ENCODE peak calls at places on chromosomes 6 and 20, in five cellular contexts. V, U, Z, C and Q are unnamed samples.

GRCh38 chr20:37102571-37102970 is 6.8 kb upstream of the RBL1 start:
- DNase-seq in C (no peak), U (no peak), Z (no peak), V (no peak), Q (no peak)

GRCh38 chr6:160137130-160137988 is 15.7 kb downstream of the SLC22A1 start:
- DNase-seq in U (no peak), Z (no peak), C (no peak), V (no peak), Q (no peak)

GRCh38 chr20:3494218-3494617 is 23.4 kb downstream of the ATRN start:
- DNase-seq in Z (no peak), U (no peak), C (no peak), V (peak), Q (no peak)

GRCh38 chr6:141107562-141108160 is 1025.1 kb upstream of the GJE1 start:
- DNase-seq in Z (no peak), C (peak), U (no peak), V (peak), Q (no peak)

GRCh38 chr6:46736913-46737312 is 1.7 kb upstream of the PLA2G7 start:
- DNase-seq in V (peak), Z (no peak), U (no peak), C (no peak), Q (no peak)

GRCh38 chr6:8705435-8706020 is 270.2 kb upstream of the SLC35B3 start:
- DNase-seq in U (no peak), C (no peak), V (no peak), Z (no peak), Q (no peak)

GRCh38 chr6:136535017-136535416 is 15.2 kb downstream of the MAP7 start:
- DNase-seq in C (no peak), Z (no peak), U (no peak), V (no peak), Q (no peak)

GRCh38 chr6:57097596-57097995 is 7.6 kb downstream of the ZNF451 start:
- DNase-seq in V (no peak), Z (no peak), C (peak), U (no peak), Q (no peak)

GRCh38 chr6:170028629-170029345 is 262.1 kb downstream of the DLL1 start:
- DNase-seq in C (no peak), Z (no peak), V (no peak), U (no peak), Q (peak)

GRCh38 chr6:105398859-105399258 is 4.0 kb downstream of the PREP start:
- DNase-seq in Z (no peak), U (no peak), C (no peak), V (no peak), Q (no peak)

GRCh38 chr20:5821627-5822215 is 71.5 kb downstream of the SHLD1 start:
- DNase-seq in C (no peak), Z (no peak), V (no peak), U (no peak), Q (no peak)

GRCh38 chr20:39661833-39662232 is 699.7 kb downstream of the DHX35 start:
- DNase-seq in Z (no peak), V (peak), C (peak), U (no peak), Q (no peak)

GRCh38 chr6:153771577-153771976 is 267.5 kb upstream of the OPRM1 start:
- DNase-seq in Z (no peak), C (no peak), U (no peak), V (no peak), Q (no peak)

GRCh38 chr6:49468042-49468441 is 4.9 kb downstream of the CENPQ start:
- DNase-seq in C (no peak), Z (no peak), V (no peak), U (no peak), Q (no peak)

GRCh38 chr20:51062065-51062464 is 39.2 kb upstream of the KCNG1 start:
- DNase-seq in U (no peak), V (no peak), Z (no peak), C (peak), Q (no peak)

GRCh38 chr6:99711302-99711701 is 104.7 kb downstream of the PRDM13 start:
- DNase-seq in Z (no peak), C (no peak), U (no peak), V (no peak), Q (no peak)

GRCh38 chr6:134171517-134171916 is 119.1 kb upstream of the SLC2A12 start:
- DNase-seq in V (no peak), Z (no peak), C (no peak), U (no peak), Q (no peak)

GRCh38 chr20:13130707-13131103 is 90.4 kb upstream of the ISM1 start:
- DNase-seq in V (no peak), U (no peak), C (no peak), Z (no peak), Q (no peak)

GRCh38 chr6:149563203-149563927 is 2.8 kb upstream of the GINM1 start:
- DNase-seq in U (no peak), V (peak), Z (no peak), C (peak), Q (no peak)

GRCh38 chr6:4664117-4664626 is 112.0 kb upstream of the CDYL start:
- DNase-seq in V (peak), U (peak), C (peak), Z (peak), Q (no peak)

GRCh38 chr6:117448732-117449131 is 23.0 kb upstream of the ROS1 start:
- DNase-seq in V (peak), C (peak), Z (no peak), U (no peak), Q (no peak)

GRCh38 chr20:34938466-34939163 is 17.0 kb downstream of the GSS start:
- DNase-seq in V (no peak), Z (peak), C (no peak), U (peak), Q (peak)

GRCh38 chr20:48295445-48295903 is 510.2 kb upstream of the SULF2 start:
- DNase-seq in Z (no peak), V (peak), U (no peak), C (peak), Q (no peak)

GRCh38 chr6:82245376-82245775 is 2.2 kb downstream of the IBTK start:
- DNase-seq in U (no peak), Z (no peak), C (no peak), V (no peak), Q (no peak)

GRCh38 chr6:82248233-82248735 is 740 bp upstream of the IBTK start:
- DNase-seq in Z (no peak), U (no peak), C (peak), V (peak), Q (peak)

GRCh38 chr6:82246802-82247633 is 526 bp downstream of the IBTK start:
- DNase-seq in C (peak), V (peak), Z (no peak), U (peak), Q (peak)

GRCh38 chr6:82247634-82248232 is at the start of gene IBTK:
- DNase-seq in U (peak), C (peak), Z (peak), V (peak), Q (peak)

DNA sequence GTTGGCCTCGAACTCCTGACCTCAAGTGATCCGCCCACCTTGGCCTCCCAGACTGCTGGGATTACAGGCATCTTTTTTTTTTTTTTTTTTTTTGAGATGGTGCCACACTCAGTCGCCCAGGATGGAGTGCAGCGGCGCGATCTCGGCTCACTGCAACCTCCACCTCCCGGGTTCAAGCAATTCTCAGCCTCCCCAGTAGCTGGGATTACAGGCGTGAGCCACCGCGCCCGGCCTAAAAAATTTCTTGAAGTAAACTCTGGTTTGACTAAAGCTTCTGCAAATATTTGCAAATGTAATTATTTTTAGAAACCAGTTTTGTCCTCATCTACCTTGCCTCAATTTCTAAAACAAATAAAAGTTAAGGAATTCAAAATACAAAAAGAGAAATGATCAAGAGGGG is 1.2 kb downstream of the IBTK start:
- DNase-seq in C (no peak), U (no peak), V (no peak), Z (no peak), Q (no peak)
- H3K4me3 ChIP-seq in C (peak), U (peak), V (peak), Z (no peak), Q (peak)

GRCh38 chr6:7114744-7115451 is 7.1 kb downstream of the RREB1 start:
- DNase-seq in C (no peak), U (no peak), Z (no peak), V (no peak), Q (no peak)

GRCh38 chr6:7119272-7119801 is 11.6 kb downstream of the RREB1 start:
- DNase-seq in U (no peak), V (no peak), Z (no peak), C (no peak), Q (no peak)

GRCh38 chr6:7111095-7111690 is 3.4 kb downstream of the RREB1 start:
- DNase-seq in Z (no peak), C (no peak), U (no peak), V (no peak), Q (no peak)

GRCh38 chr6:7112741-7113313 is 5.1 kb downstream of the RREB1 start:
- DNase-seq in U (no peak), Z (no peak), V (peak), C (no peak), Q (peak)

DNA sequence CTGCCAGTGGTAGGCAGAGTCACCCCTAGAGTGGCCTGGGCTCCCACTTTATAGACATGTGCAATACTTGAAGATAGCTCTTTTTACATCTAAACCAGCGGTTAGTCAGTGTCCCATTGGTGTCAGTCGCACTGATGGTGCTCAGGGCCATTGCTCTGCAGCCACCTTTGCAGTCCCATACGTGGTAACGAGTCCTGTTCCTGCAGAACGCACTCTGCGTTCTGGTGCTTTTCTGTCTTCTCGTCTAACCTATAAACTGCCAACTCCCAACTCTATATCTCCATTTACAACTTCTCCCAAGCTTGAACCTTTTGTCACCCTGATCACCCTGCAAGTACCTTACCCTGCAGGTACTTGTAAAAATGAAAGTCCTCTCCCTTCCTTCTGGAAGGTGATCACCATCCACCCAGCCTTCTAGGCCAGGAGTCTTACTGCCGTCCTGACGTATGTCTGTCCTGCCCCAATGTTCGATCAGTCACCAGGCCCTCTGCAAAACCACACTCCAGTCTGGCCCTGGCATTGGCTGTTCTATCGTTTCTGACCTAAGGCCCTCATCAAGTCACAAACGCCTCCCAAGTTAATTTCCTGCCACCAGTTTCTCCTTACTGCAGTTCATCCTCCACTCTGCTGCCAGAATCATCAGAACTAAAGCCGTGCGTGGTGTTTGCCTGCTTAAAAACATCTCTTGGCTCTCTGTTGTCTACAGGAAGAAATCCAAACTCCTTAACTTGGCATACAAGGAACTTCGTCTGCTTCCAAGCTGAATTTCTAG is 7.9 kb downstream of the RREB1 start:
- DNase-seq in Z (no peak), V (no peak), C (no peak), U (no peak), Q (no peak)
- H3K4me3 ChIP-seq in Z (no peak), V (no peak), C (no peak), U (peak), Q (no peak)

GRCh38 chr20:44973053-44973452 is 6.7 kb downstream of the STK4 start:
- DNase-seq in C (no peak), U (no peak), Z (no peak), V (no peak), Q (no peak)

GRCh38 chr20:44969320-44969879 is 3.1 kb downstream of the STK4 start:
- DNase-seq in Z (no peak), V (no peak), U (no peak), C (peak), Q (no peak)

GRCh38 chr20:44966030-44966961 is at the start of gene STK4:
- DNase-seq in Z (peak), U (peak), V (peak), C (peak), Q (peak)

GRCh38 chr20:44967207-44967807 is 995 bp downstream of the STK4 start:
- DNase-seq in V (peak), U (no peak), C (no peak), Z (no peak), Q (no peak)

DNA sequence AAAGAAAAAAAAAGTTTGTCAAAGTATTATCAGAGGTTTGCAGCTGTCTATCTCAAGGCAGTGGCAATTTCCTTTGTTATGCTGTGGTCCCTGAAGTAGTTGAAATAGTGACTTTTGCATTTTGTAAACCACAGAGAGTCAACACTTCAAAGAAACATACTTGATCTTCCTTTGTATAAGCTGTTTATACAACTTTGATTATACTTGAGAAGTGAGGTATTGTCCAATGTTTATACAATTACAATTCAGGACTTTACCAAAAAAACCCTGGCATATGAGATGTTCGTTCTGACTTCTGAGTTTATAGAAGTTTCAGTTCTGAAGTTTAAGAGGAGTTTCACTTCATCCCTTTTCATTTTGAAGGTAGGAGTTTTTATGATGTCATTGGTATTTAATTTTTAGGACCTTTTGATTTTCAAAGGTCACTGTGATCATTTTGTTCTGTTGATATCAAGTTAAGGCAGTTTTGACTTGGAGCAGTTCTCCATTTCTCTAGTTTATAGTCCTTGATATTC is 4.0 kb downstream of the STK4 start:
- DNase-seq in V (no peak), U (no peak), Z (no peak), C (no peak), Q (no peak)
- H3K4me3 ChIP-seq in V (no peak), U (no peak), Z (no peak), C (no peak), Q (no peak)

GRCh38 chr20:370151-370600 is 10.4 kb upstream of the TRIB3 start:
- DNase-seq in C (no peak), V (peak), Z (no peak), U (no peak), Q (peak)

GRCh38 chr20:368915-369314 is 11.6 kb upstream of the TRIB3 start:
- DNase-seq in U (no peak), V (no peak), Z (no peak), C (no peak), Q (no peak)

GRCh38 chr20:371755-372542 is 8.6 kb upstream of the TRIB3 start:
- DNase-seq in Z (peak), V (peak), C (peak), U (peak), Q (peak)

GRCh38 chr20:373171-373890 is 7.2 kb upstream of the TRIB3 start:
- DNase-seq in Z (no peak), C (peak), U (no peak), V (peak), Q (no peak)

DNA sequence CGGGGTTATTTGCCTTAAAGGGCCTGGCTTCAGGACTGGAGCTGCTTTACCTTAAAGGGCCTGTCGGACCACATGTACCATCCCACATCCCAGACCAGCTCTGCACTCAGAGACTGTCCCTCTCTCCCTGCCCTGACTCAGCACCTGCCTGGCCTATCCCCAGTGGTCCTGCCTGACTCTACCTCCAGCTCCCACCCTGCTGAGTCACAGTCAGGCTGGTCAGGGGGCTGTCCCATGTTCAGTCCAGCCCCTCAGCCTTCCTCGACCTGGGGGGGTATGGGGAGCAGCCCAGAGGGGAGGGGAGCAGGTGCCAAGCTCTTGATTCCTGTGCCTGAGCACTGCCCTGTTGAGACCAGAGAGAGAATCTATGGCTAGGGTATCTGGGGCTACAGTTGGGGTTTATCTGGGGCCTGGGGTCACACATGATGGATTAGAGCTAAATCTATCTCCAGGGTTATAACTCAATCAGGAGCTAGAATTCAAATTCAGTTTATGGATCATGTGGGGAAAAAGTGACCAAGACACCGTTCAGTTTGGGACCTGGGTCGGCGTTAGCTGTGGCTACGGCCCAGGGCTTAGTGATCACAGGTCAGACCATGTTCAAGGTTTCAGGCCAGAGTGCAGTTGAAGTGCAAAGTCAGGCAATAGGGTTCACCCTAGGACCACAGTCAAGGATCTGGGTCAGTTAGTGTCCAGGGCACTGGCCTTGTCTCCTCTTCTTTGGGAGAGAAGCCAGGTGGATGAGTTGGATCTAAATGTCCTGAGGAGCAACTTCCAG is 9.4 kb upstream of the TRIB3 start:
- DNase-seq in C (no peak), U (no peak), Z (no peak), V (no peak), Q (no peak)
- H3K4me3 ChIP-seq in C (no peak), U (no peak), Z (no peak), V (no peak), Q (no peak)

GRCh38 chr6:163943647-163944395 is 529.3 kb downstream of the QKI start:
- DNase-seq in C (peak), V (no peak), U (peak), Z (no peak), Q (no peak)
- H3K4me3 ChIP-seq in C (peak), V (no peak), U (peak), Z (no peak), Q (no peak)

GRCh38 chr20:19449051-19449450 is 236.6 kb downstream of the SLC24A3 start:
- DNase-seq in U (no peak), Z (no peak), C (no peak), V (no peak), Q (no peak)
- H3K4me3 ChIP-seq in U (no peak), Z (no peak), C (no peak), V (no peak), Q (no peak)

GRCh38 chr6:107491791-107492674 is 2.1 kb downstream of the SOBP start:
- DNase-seq in C (peak), Z (peak), U (peak), V (no peak), Q (no peak)
- H3K4me3 ChIP-seq in C (no peak), Z (peak), U (peak), V (no peak), Q (peak)

GRCh38 chr6:107709341-107709740 is 114.8 kb downstream of the SCML4 start:
- DNase-seq in U (no peak), Z (no peak), C (no peak), V (no peak), Q (no peak)

GRCh38 chr6:107707346-107708270 is 116.5 kb downstream of the SCML4 start:
- DNase-seq in C (no peak), U (no peak), V (no peak), Z (no peak), Q (no peak)

GRCh38 chr6:107711412-107711811 is 112.7 kb downstream of the SCML4 start:
- DNase-seq in C (no peak), U (no peak), V (no peak), Z (no peak), Q (no peak)

GRCh38 chr6:107706516-107706915 is 117.6 kb downstream of the SCML4 start:
- DNase-seq in V (no peak), C (no peak), U (no peak), Z (no peak), Q (no peak)

DNA sequence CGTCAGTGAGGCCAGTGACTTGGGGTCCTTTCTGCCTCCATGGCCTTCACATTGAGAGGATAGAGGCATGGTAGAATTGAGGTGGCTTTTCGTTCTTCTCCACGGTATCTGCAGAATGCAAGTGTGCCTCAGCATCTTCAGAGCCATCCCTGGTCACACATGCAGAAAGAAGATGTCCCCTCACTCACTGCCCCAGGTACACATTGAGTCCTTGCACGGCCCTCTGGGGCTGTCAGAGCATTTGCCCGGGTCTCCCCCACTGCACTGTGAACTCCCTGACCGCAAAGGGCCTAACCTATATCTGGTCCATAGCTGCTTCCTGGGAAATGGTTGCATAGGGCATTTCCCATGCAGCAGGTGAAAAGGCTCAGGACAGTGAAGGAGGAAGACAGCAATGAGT is 115.7 kb downstream of the SCML4 start:
- DNase-seq in C (no peak), Z (no peak), V (no peak), U (no peak), Q (no peak)
- H3K4me3 ChIP-seq in C (no peak), Z (no peak), V (no peak), U (no peak), Q (no peak)

DNA sequence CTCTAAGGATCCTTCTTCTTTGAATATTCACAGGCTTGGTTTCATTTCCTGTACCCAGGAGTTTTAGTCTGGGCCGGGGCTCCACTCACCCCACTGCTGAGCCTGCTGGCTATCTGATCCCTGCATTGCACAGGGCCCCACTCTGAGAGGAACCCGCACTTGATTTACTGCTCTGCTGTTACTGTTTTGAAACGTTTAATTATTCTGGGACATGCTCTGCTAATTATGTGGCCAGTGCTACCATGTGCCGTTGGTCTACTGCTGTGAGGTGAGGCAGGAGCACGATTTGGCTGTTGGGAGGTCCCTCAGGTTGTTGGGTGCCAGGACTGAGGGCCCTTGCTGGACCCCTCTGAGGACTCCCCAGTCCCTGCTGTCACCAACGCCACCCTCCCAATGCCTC is 108.7 kb upstream of the SIRPA start:
- DNase-seq in Z (no peak), V (no peak), C (no peak), U (no peak), Q (no peak)
- H3K4me3 ChIP-seq in Z (no peak), V (no peak), C (no peak), U (no peak), Q (no peak)